ENCODE peak calls at places on chromosomes 4 and X, in eight cellular contexts. V is lung; B is OCI-LY7; T is retina; D is activated T-helper 2 cell treated with anti-CD3 and anti-CD28 coated beads, Interferon-gamma antibody, Interleukin-2, Interleukin-4, amounts not matched to agents 10 μg/mL and 5 μg/mL and 100 μg/mL, durations not matched to agents 14 hours and 24 hours and 36 hours; A is activated CD4-positive, alpha-beta T cell treated with anti-CD3 and anti-CD28 coated beads for 4 hours; C is adrenal gland; Q is tibial nerve. G is an unnamed sample.

GRCh38 chr4:153222790-153223417 is 18.7 kb downstream of the TRIM2 start:
- DNase-seq in V (peak; percentile 38), B (no peak), T (peak; percentile 92), D (no peak), A (peak; percentile 26), C (peak; percentile 69), Q (peak; percentile 21), G (no peak)

GRCh38 chr4:81405900-81406401 is 65.8 kb downstream of the RASGEF1B start:
- DNase-seq in V (peak; percentile 40), B (peak; percentile 85), T (peak; percentile 72), D (no peak), A (peak; percentile 36), C (peak; percentile 52), Q (no peak), G (no peak)

GRCh38 chr4:119638359-119638758 is 9.8 kb upstream of the PDE5A start:
- DNase-seq in V (no peak), B (no peak), T (no peak), D (no peak), A (no peak), C (no peak), Q (no peak), G (no peak)

GRCh38 chr4:133186845-133187244 is 37.8 kb downstream of the PCDH10 start:
- DNase-seq in V (no peak), B (no peak), T (no peak), D (no peak), A (no peak), C (no peak), Q (no peak), G (no peak)

GRCh38 chr4:91488946-91489345 is 814.8 kb upstream of the GRID2 start:
- DNase-seq in V (no peak), B (no peak), T (no peak), D (no peak), A (no peak), C (no peak), Q (no peak), G (no peak)

GRCh38 chr4:108849611-108850406 is 87.0 kb upstream of the ETNPPL start:
- DNase-seq in V (no peak), B (peak; percentile 88), T (no peak), D (no peak), A (no peak), C (no peak), Q (no peak), G (no peak)

GRCh38 chrX:47501226-47502071 is 18.4 kb upstream of the ZNF41 start:
- DNase-seq in V (no peak), B (peak; percentile 21), T (no peak), D (no peak), A (no peak), C (no peak), Q (no peak), G (no peak)

GRCh38 chrX:37686348-37686736 is 751 bp downstream of the XK start:
- DNase-seq in V (no peak), B (no peak), T (no peak), D (no peak), A (no peak), C (no peak), Q (no peak), G (no peak)

GRCh38 chr4:39062094-39062493 is at the start of gene KLHL5:
- DNase-seq in V (no peak), B (no peak), T (peak; percentile 38), D (no peak), A (no peak), C (no peak), Q (no peak), G (no peak)

GRCh38 chr4:64715741-64716140 is 306.5 kb upstream of the TECRL start:
- DNase-seq in V (no peak), B (no peak), T (no peak), D (no peak), A (no peak), C (no peak), Q (no peak), G (no peak)

GRCh38 chr4:38278255-38278654 is 318.1 kb downstream of the PTTG2 start:
- DNase-seq in V (no peak), B (no peak), T (no peak), D (no peak), A (no peak), C (no peak), Q (no peak), G (no peak)

GRCh38 chr4:726235-726787 is 20.7 kb downstream of the PCGF3 start:
- DNase-seq in V (no peak), B (no peak), T (peak; percentile 21), D (no peak), A (no peak), C (peak; percentile 85), Q (no peak), G (no peak)

GRCh38 chr4:116531870-116532269 is 553.5 kb downstream of the TRAM1L1 start:
- DNase-seq in V (no peak), B (peak; percentile 5), T (no peak), D (no peak), A (no peak), C (no peak), Q (no peak), G (no peak)

GRCh38 chrX:65522739-65523372 is 11.7 kb downstream of the LAS1L start:
- DNase-seq in V (no peak), B (no peak), T (no peak), D (no peak), A (no peak), C (no peak), Q (no peak), G (no peak)

GRCh38 chr4:55086561-55086960 is 38.8 kb downstream of the KDR start:
- DNase-seq in V (no peak), B (no peak), T (no peak), D (no peak), A (no peak), C (no peak), Q (no peak), G (no peak)

GRCh38 chr4:124146071-124146470 is 566.5 kb downstream of the ANKRD50 start:
- DNase-seq in V (no peak), B (no peak), T (no peak), D (no peak), A (no peak), C (no peak), Q (no peak), G (no peak)

G was measured in effector memory CD4-positive, alpha-beta T cell.